ENCODE peak calls at places on chromosome 18, in five cellular contexts. P is left lung; H is GM23338; R is CD8-positive, alpha-beta T cell; N is AG04450. S is an unnamed sample.

GRCh38 chr18:35458677-35459441 is 38.9 kb downstream of the INO80C start:
- DNase-seq in P (peak; percentile 66), H (peak; percentile 63), R (no peak), N (peak; percentile 8), S (peak; percentile 14)

GRCh38 chr18:38019292-38019691 is 453.7 kb upstream of the CELF4 start:
- DNase-seq in P (no peak), H (peak; percentile 32), R (no peak), N (no peak), S (no peak)

GRCh38 chr18:56233595-56233994 is 404.8 kb downstream of the TXNL1 start:
- DNase-seq in P (no peak), H (no peak), R (no peak), N (peak; percentile 68), S (peak; percentile 59)

GRCh38 chr18:46622999-46623398 is 34.0 kb downstream of the LOXHD1 start:
- DNase-seq in P (no peak), H (no peak), R (no peak), N (no peak), S (no peak)

GRCh38 chr18:6331872-6332271 is 82.8 kb downstream of the L3MBTL4 start:
- DNase-seq in P (no peak), H (no peak), R (no peak), N (no peak), S (no peak)

GRCh38 chr18:54149078-54149697 is 75.3 kb downstream of the MBD2 start:
- DNase-seq in P (peak; percentile 44), H (peak; percentile 14), R (no peak), N (peak; percentile 54), S (peak; percentile 81)

GRCh38 chr18:73646772-73647171 is 500.9 kb downstream of the FBXO15 start:
- DNase-seq in P (no peak), H (no peak), R (no peak), N (peak; percentile 55), S (peak; percentile 36)

GRCh38 chr18:9726936-9727335 is 18.8 kb downstream of the RAB31 start:
- DNase-seq in P (no peak), H (no peak), R (no peak), N (no peak), S (no peak)

GRCh38 chr18:21741511-21742322 is 1.1 kb downstream of the MIB1 start:
- DNase-seq in P (peak; percentile 58), H (peak; percentile 37), R (peak; percentile 50), N (no peak), S (no peak)

GRCh38 chr18:79853303-79853992 is 55.7 kb downstream of the KCNG2 start:
- DNase-seq in P (no peak), H (no peak), R (peak; percentile 39), N (no peak), S (no peak)

GRCh38 chr18:49959176-49959575 is 145.8 kb upstream of the ACAA2 start:
- DNase-seq in P (no peak), H (no peak), R (no peak), N (no peak), S (no peak)

GRCh38 chr18:3233004-3233403 is 13.2 kb upstream of the MYOM1 start:
- DNase-seq in P (no peak), H (no peak), R (no peak), N (no peak), S (no peak)
- H3K4me3 ChIP-seq in P (no peak overlapping the region), H (no peak overlapping the region), R (no peak overlapping the region), N (no peak overlapping the region), S (no peak overlapping the region)

GRCh38 chr18:3773303-3773702 is 323.3 kb downstream of the TGIF1 start:
- DNase-seq in P (no peak), H (no peak), R (no peak), N (no peak), S (no peak)
- TF ChIP-seq CTCF in P (no peak), H (no peak), R (no peak), N (peak; percentile 31), S (peak; percentile 17)

GRCh38 chr18:78784861-78785260 is 194.8 kb upstream of the SALL3 start:
- DNase-seq in P (no peak), H (no peak), R (no peak), N (no peak), S (no peak)
- H3K27me3 ChIP-seq in P (peaks cover 14% of the 10 kb centered on the region), H (no peaks in the 10 kb centered on the region), R (no peaks in the 10 kb centered on the region), N (no peaks in the 10 kb centered on the region), S (no peaks in the 10 kb centered on the region)

GRCh38 chr18:62407660-62408059 is 82.5 kb downstream of the TNFRSF11A start:
- DNase-seq in P (no peak), H (no peak), R (no peak), N (no peak), S (no peak)
- H3K4me3 ChIP-seq in P (no peak overlapping the region), H (no peak overlapping the region), R (no peak overlapping the region), N (no peak overlapping the region), S (no peak overlapping the region)

GRCh38 chr18:31557446-31557845 is 34.2 kb upstream of the TTR start:
- DNase-seq in P (no peak), H (peak; percentile 45), R (no peak), N (no peak), S (no peak)
- TF ChIP-seq CTCF in P (no peak), H (peak; percentile 30), R (no peak), N (no peak), S (no peak)

GRCh38 chr18:8477615-8478014 is 131.6 kb upstream of the RAB12 start:
- DNase-seq in P (no peak), H (no peak), R (no peak), N (no peak), S (no peak)

GRCh38 chr18:8478968-8479370 is 130.3 kb upstream of the RAB12 start:
- DNase-seq in P (no peak), H (no peak), R (peak; percentile 44), N (no peak), S (no peak)

GRCh38 chr18:8478166-8478967 is 130.9 kb upstream of the RAB12 start:
- DNase-seq in P (peak; percentile 46), H (peak; percentile 94), R (peak; percentile 54), N (peak; percentile 6), S (no peak)

GRCh38 chr18:8471373-8471772 is 137.9 kb upstream of the RAB12 start:
- DNase-seq in P (no peak), H (no peak), R (peak; percentile 1), N (no peak), S (no peak)

GRCh38 chr18:8474661-8475060 is 134.6 kb upstream of the RAB12 start:
- DNase-seq in P (no peak), H (no peak), R (no peak), N (no peak), S (no peak)
- H3K27me3 ChIP-seq in P (no peaks in the 10 kb centered on the region), H (no peaks in the 10 kb centered on the region), R (no peaks in the 10 kb centered on the region), N (peaks cover 17% of the 10 kb centered on the region), S (peaks cover 9% of the 10 kb centered on the region)

DNA sequence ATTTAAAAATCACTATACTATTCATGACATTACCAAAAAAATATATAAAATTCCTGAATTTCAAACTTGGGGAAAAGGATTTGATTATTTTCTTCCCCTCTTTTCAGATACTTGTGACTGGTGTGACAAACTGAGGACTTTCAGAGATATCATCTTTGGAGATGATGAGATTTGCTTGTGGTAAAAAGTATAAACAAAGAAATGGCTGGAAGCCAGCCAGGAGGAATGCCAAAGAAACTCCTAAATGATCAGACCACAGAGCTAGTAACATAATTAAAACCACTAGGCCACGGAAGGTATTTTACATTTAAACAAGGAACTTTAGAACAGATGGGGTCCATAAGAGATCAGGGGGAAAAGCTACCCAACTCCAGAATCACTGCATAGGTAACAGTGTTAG is 58.7 kb downstream of the PIGN start:
- DNase-seq in P (no peak), H (no peak), R (no peak), N (peak; percentile 11), S (peak; percentile 37)
- H3K4me3 ChIP-seq in P (no peak overlapping the region), H (no peak overlapping the region), R (no peak overlapping the region), N (no peak overlapping the region), S (no peak overlapping the region)

DNA sequence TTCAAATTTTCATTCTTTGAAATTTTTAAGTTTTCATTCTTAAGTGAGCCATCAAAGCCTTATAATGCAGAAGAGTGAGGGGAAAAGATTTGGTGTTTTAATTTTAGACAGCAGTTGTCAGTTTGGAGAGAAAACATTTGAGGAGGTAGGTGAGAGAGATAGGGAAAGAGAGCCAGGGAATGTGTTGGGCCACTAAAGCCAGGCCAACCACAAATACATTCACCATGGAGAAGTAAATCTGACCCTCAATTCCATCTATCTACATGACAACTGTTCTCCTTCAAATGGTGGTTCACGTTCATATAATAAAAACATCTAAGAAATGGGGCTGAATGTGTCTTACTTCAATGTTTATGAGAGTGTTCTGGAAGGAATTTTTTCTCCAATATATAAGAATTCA is 553.0 kb upstream of the SYT4 start:
- DNase-seq in P (no peak), H (no peak), R (no peak), N (no peak), S (no peak)
- TF ChIP-seq CTCF in P (no peak), H (no peak), R (no peak), N (no peak), S (no peak)